ENCODE peak calls at places on chromosomes 13 and 19, in seven cellular contexts. K is neuronal stem cell, F is IMR-90, M is H1, C is mesendoderm, G is H9, S is mesenchymal stem cell. P is an unnamed sample.

GRCh38 chr13:78323848-78324247 is 279.5 kb downstream of the POU4F1 start:
- DNase-seq in K (no peak), F (no peak), M (no peak), C (no peak), G (no peak), S (no peak), P (no peak)

GRCh38 chr13:25660996-25661395 is 289.2 kb downstream of the ATP8A2 start:
- DNase-seq in K (no peak), F (no peak), M (no peak), C (no peak), G (no peak), S (no peak), P (no peak)

GRCh38 chr19:58261968-58262921 is 16.5 kb upstream of the ZNF8 start:
- DNase-seq in K (no peak), F (no peak), M (no peak), C (peak), G (no peak), S (peak), P (no peak)

GRCh38 chr19:48000846-48001245 is 6.4 kb downstream of the ELSPBP1 start:
- DNase-seq in K (no peak), F (no peak), M (no peak), C (peak), G (no peak), S (no peak), P (peak)

GRCh38 chr19:35168261-35168660 is 13.7 kb downstream of the FXYD5 start:
- DNase-seq in K (no peak), F (no peak), M (no peak), C (no peak), G (peak), S (no peak), P (peak)

GRCh38 chr19:39390460-39390758 is 497 bp downstream of the PAF1 start:
- DNase-seq in K (no peak), F (no peak), M (no peak), C (no peak), G (no peak), S (no peak), P (peak)

GRCh38 chr13:37144661-37145060 is 39.2 kb upstream of the CSNK1A1L start:
- DNase-seq in K (no peak), F (peak), M (no peak), C (no peak), G (no peak), S (no peak), P (no peak)

GRCh38 chr13:54989418-54989817 is 1960.8 kb downstream of the OLFM4 start:
- DNase-seq in K (no peak), F (no peak), M (no peak), C (peak), G (no peak), S (no peak), P (no peak)

GRCh38 chr13:35957174-35957867 is 173.9 kb downstream of the DCLK1 start:
- DNase-seq in K (no peak), F (peak), M (no peak), C (no peak), G (no peak), S (no peak), P (no peak)

GRCh38 chr13:105441406-105441805 is 1094.1 kb downstream of the EFNB2 start:
- DNase-seq in K (no peak), F (no peak), M (no peak), C (no peak), G (no peak), S (peak), P (no peak)

GRCh38 chr13:75308222-75308621 is 173.7 kb downstream of the TBC1D4 start:
- DNase-seq in K (no peak), F (peak), M (no peak), C (no peak), G (no peak), S (no peak), P (no peak)

GRCh38 chr19:43651758-43652545 is 12.3 kb upstream of the CADM4 start:
- DNase-seq in K (no peak), F (peak), M (no peak), C (peak), G (peak), S (peak), P (peak)

GRCh38 chr19:2969104-2969504 is 8.3 kb upstream of the TLE6 start:
- DNase-seq in K (no peak), F (no peak), M (no peak), C (no peak), G (no peak), S (peak), P (no peak)

GRCh38 chr13:61258185-61258584 is 157.5 kb downstream of the PCDH20 start:
- DNase-seq in K (no peak), F (no peak), M (no peak), C (no peak), G (no peak), S (no peak), P (no peak)

GRCh38 chr13:44197791-44198770 is 175.5 kb upstream of the SERP2 start:
- DNase-seq in K (no peak), F (peak), M (no peak), C (no peak), G (no peak), S (peak), P (peak)

GRCh38 chr19:28605501-28606268 is 607.3 kb downstream of the UQCRFS1 start:
- DNase-seq in K (no peak), F (no peak), M (no peak), C (no peak), G (no peak), S (no peak), P (peak)

GRCh38 chr19:28608292-28608691 is 604.7 kb downstream of the UQCRFS1 start:
- DNase-seq in K (no peak), F (no peak), M (no peak), C (no peak), G (no peak), S (no peak), P (no peak)

GRCh38 chr19:28609091-28609755 is 603.7 kb downstream of the UQCRFS1 start:
- DNase-seq in K (no peak), F (no peak), M (no peak), C (no peak), G (no peak), S (no peak), P (peak)

GRCh38 chr19:28607066-28607583 is 605.8 kb downstream of the UQCRFS1 start:
- DNase-seq in K (no peak), F (no peak), M (no peak), C (no peak), G (no peak), S (no peak), P (no peak)

DNA sequence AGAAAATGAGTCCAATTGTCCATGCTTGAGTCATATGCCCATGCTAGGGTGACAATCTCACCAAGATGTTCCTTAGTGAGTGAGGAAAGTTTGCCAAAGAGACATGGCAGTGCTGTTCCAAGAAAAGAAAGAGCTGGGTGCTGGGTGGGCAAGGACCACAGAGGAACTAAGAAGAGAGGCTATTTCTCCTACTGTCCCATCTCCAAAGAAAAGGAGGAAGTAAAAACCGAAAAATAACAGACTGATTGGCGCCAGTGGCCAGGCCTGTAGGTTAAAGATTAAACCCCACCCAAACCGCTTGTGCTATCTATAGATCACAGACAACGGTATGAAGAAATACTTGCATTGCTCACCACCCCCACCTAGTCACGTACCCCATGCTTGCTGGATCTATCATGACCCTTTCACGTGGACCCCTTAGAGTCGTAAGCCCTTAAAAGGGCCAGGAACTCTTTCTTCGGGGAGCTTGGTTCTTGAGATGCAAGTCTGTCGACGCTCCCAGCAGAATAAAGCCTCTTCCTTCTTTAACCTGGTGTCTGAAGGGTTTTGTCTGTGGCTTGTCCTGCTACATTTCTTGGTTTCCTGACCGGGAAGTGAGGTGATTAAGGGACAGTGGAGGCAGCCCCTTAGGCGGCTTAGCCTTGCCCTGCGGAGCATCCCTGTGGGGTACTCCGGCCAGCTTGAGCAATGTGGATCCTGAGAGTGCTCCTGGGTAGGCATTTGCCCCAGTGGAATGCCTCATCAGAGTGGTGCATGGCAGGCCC is 606.5 kb downstream of the UQCRFS1 start:
- DNase-seq in K (no peak), F (no peak), M (no peak), C (no peak), G (no peak), S (no peak), P (no peak)
- H3K9ac ChIP-seq in K (no peak), F (no peak), M (no peak), C (no peak), G (no peak), S (no peak), P (no peak)

GRCh38 chr13:33316890-33317289 is 31.3 kb upstream of the STARD13 start:
- DNase-seq in K (no peak), F (peak), M (no peak), C (peak), G (no peak), S (no peak), P (peak)
- H4K8ac ChIP-seq in K (no peak), F (peak), M (no peak), C (no peak), G (no peak), S (no peak), P (no peak)

DNA sequence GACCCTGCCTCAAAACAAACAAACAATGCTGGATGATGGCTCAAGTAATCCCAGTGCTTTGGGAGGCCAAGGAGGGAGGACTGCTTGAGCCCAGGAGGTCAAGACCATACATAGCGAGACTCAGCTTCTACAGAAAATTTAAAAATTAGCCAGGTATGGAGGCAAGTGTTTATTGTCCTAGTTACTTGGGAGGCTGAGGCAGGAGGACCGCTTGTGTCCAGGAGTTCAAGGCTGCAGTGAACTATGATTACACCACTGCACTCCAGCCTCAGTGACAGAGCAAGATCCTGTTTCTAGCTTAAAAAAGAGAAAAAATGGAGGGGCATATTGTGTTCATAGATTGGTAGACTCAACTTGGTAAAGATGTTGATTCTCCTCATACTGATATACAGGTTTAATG is 36.2 kb downstream of the KPNA3 start:
- DNase-seq in K (no peak), F (no peak), M (no peak), C (no peak), G (no peak), S (no peak), P (no peak)
- H3K4ac ChIP-seq in K (no peak), F (no peak), M (no peak), C (no peak), G (no peak), S (no peak), P (no peak)

DNA sequence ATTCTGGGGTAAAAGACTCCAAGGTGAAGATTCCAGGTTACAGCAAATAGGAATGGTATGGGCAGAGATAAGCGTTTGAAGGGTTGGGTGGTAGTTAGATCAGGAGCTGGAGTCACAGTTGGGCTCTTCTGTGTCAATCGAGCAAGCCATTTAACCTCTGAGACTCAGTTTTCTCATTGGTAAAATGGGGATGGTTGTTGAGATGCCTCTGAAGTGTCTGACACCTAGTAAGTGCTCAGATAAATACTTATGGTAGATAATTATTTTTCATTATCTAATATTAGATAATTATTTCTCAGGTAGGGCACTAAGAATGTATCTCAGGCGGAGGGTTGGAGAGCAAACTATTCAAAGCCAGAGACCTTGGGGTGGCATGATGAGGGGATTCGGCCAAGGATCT is 7.8 kb downstream of the LTBP4 start:
- DNase-seq in K (no peak), F (no peak), M (no peak), C (no peak), G (no peak), S (no peak), P (peak)
- H3K9ac ChIP-seq in K (no peak), F (no peak), M (no peak), C (no peak), G (no peak), S (no peak), P (no peak)

GRCh38 chr13:99757756-99758464 is 213.7 kb downstream of the ZIC5 start:
- DNase-seq in K (no peak), F (no peak), M (no peak), C (no peak), G (no peak), S (no peak), P (no peak)
- H4K8ac ChIP-seq in K (no peak), F (no peak), M (no peak), C (no peak), G (no peak), S (no peak), P (no peak)

GRCh38 chr13:79463604-79464003 is 17.4 kb upstream of the NDFIP2 start:
- DNase-seq in K (no peak), F (no peak), M (no peak), C (no peak), G (no peak), S (no peak), P (no peak)
- H3K4ac ChIP-seq in K (no peak), F (no peak), M (no peak), C (no peak), G (no peak), S (no peak), P (no peak)

DNA sequence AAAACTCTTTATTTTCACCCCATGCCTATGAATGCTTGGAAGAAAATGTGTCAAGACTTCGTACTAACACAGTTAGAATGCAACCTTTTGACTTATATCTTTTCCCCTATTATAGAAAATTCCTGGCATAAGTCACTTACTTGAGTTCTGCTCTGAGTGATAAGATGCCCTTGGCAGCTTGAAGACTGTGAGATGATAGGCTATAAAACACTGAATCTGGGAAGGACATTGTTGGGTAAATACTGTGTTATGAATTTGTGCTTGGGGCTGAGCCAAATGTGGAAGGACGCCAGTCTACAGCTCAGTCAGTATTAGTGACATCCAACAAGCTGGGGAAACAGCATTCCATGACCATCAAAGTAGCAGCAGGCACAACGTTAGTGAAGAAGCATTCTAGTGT is 368.0 kb upstream of the SGCG start:
- DNase-seq in K (no peak), F (no peak), M (no peak), C (peak), G (no peak), S (no peak), P (peak)
- H3K9ac ChIP-seq in K (no peak), F (no peak), M (no peak), C (peak), G (no peak), S (no peak), P (no peak)

GRCh38 chr13:50082426-50083283 is 67.4 kb downstream of the KCNRG start:
- DNase-seq in K (peak), F (peak), M (no peak), C (peak), G (peak), S (peak), P (peak)
- H4K8ac ChIP-seq in K (no peak), F (no peak), M (no peak), C (no peak), G (no peak), S (no peak), P (peak)

DNA sequence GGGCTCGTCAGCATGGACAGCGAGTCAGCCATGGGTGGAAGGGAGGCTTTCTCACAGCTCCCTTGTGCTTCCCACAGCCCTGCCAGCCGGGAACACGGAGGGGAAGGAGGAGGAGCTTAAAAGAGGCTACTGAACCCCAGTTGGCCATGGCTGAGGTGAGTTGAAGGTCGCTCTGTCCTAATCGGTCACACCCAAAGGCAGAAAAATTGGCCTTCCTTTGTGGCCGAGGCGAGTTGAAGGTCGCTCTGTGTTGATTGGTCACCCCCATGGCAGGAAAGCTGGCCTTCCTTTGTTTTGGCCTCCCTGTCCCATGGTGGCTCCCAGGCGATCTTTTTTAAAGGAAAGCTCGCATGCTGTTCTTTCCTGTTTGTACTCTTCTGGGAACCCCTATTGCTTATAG is 5.1 kb downstream of the ZNF473 start:
- DNase-seq in K (no peak), F (no peak), M (no peak), C (no peak), G (no peak), S (no peak), P (no peak)
- H3K4ac ChIP-seq in K (no peak), F (no peak), M (no peak), C (no peak), G (no peak), S (no peak), P (peak)